ENCODE peak calls at places on chromosomes 16 and 17, in eight cellular contexts. O, E, L, Y, S, V, U and D are unnamed samples.

GRCh38 chr17:5747276-5747675 is 163.0 kb upstream of the NLRP1 start:
- DNase-seq in L (no peak), V (no peak), Y (no peak), S (no peak), O (no peak), U (no peak), E (no peak), D (no peak)

GRCh38 chr16:47966325-47966724 is 189.5 kb downstream of the ABCC12 start:
- DNase-seq in S (no peak), V (no peak), Y (no peak), L (no peak), O (no peak), U (no peak), E (no peak), D (no peak)

GRCh38 chr16:3511286-3512180 is 10.7 kb downstream of the CLUAP1 start:
- DNase-seq in Y (no peak), L (no peak), S (no peak), V (no peak), O (no peak), E (no peak), U (no peak), D (no peak)

GRCh38 chr17:8887834-8888703 is 20.6 kb upstream of the PIK3R6 start:
- DNase-seq in U (no peak), S (peak), L (peak), O (no peak), V (peak), E (no peak), Y (no peak), D (no peak)

GRCh38 chr16:85523602-85524364 is 89.3 kb upstream of the GSE1 start:
- DNase-seq in O (no peak), U (no peak), S (peak), Y (no peak), L (peak), V (peak), E (no peak), D (no peak)

GRCh38 chr17:3574231-3574630 is 16.6 kb upstream of the TRPV3 start:
- DNase-seq in L (no peak), O (no peak), E (no peak), S (no peak), V (no peak), U (no peak), Y (no peak), D (no peak)

GRCh38 chr17:79919164-79919585 is 79.9 kb upstream of the CBX4 start:
- DNase-seq in Y (peak), S (peak), E (no peak), L (no peak), U (no peak), O (peak), V (peak), D (no peak)

GRCh38 chr17:17819561-17819995 is 17.2 kb downstream of the SREBF1 start:
- DNase-seq in V (peak), E (peak), U (no peak), S (peak), L (peak), O (no peak), Y (peak), D (no peak)

GRCh38 chr17:44279586-44280344 is 11.8 kb upstream of the SLC4A1 start:
- DNase-seq in U (no peak), S (peak), L (peak), O (peak), Y (peak), V (peak), E (peak), D (no peak)

GRCh38 chr16:3186946-3187690 is 886 bp upstream of the OR1F1 start:
- DNase-seq in V (no peak), S (no peak), L (no peak), O (no peak), Y (no peak), U (no peak), E (no peak), D (no peak)

GRCh38 chr17:34146440-34147043 is 108.5 kb upstream of the CCL2 start:
- DNase-seq in U (peak), E (no peak), V (no peak), S (no peak), Y (peak), L (no peak), O (no peak), D (peak)

GRCh38 chr17:56842577-56842976 is 8.6 kb downstream of the DGKE start:
- DNase-seq in Y (no peak), E (no peak), U (no peak), L (no peak), S (no peak), V (no peak), O (no peak), D (no peak)

GRCh38 chr17:40443196-40443987 is at the start of gene IGFBP4:
- DNase-seq in U (peak), Y (peak), E (no peak), S (peak), L (peak), V (peak), O (no peak), D (no peak)

GRCh38 chr17:68783861-68784260 is 171.3 kb downstream of the ABCA8 start:
- DNase-seq in O (no peak), E (no peak), U (no peak), Y (no peak), V (no peak), S (no peak), L (no peak), D (no peak)

GRCh38 chr17:48051706-48052486 is 3.7 kb downstream of the NFE2L1 start:
- DNase-seq in U (no peak), Y (peak), S (peak), E (peak), O (peak), L (peak), V (peak), D (no peak)

GRCh38 chr17:45440161-45440859 is 7.6 kb upstream of the ARHGAP27 start:
- DNase-seq in L (peak), O (no peak), V (peak), E (no peak), U (no peak), S (no peak), Y (peak), D (peak)

GRCh38 chr17:57811633-57812280 is 38.1 kb downstream of the MRPS23 start:
- DNase-seq in U (no peak), O (no peak), V (no peak), L (no peak), Y (no peak), S (no peak), E (no peak), D (no peak)

GRCh38 chr16:57167951-57168350 is 17.9 kb downstream of the PSME3IP1 start:
- DNase-seq in U (peak), S (peak), E (peak), L (peak), O (no peak), Y (peak), V (peak), D (peak)

GRCh38 chr16:10950393-10950792 is 6.0 kb downstream of the CLEC16A start:
- DNase-seq in U (no peak), O (no peak), S (no peak), L (no peak), V (no peak), E (no peak), Y (no peak), D (no peak)

GRCh38 chr17:17924857-17925250 is 47.3 kb downstream of the TOM1L2 start:
- DNase-seq in E (no peak), S (no peak), V (no peak), O (no peak), Y (no peak), U (no peak), L (no peak), D (no peak)

GRCh38 chr16:56226840-56227525 is 35.7 kb downstream of the GNAO1 start:
- DNase-seq in V (no peak), O (no peak), E (no peak), U (no peak), Y (no peak), S (no peak), L (no peak), D (peak)

GRCh38 chr17:58248955-58249269 is 10.5 kb downstream of the LPO start:
- DNase-seq in V (no peak), U (no peak), O (no peak), Y (no peak), E (no peak), S (no peak), L (no peak), D (no peak)

GRCh38 chr16:2236362-2237075 is at the start of gene DNASE1L2:
- DNase-seq in S (no peak), U (no peak), O (no peak), Y (no peak), E (no peak), V (peak), L (peak), D (no peak)

GRCh38 chr17:59024916-59025315 is 81.8 kb downstream of the TRIM37 start:
- DNase-seq in S (no peak), E (no peak), O (no peak), V (no peak), U (no peak), Y (no peak), L (no peak), D (no peak)

GRCh38 chr17:17837380-17837821 is 615 bp upstream of the SREBF1 start:
- DNase-seq in S (peak), V (peak), E (peak), O (no peak), Y (no peak), U (no peak), L (peak), D (no peak)

GRCh38 chr17:27560668-27561067 is 70.3 kb upstream of the LGALS9 start:
- DNase-seq in V (no peak), L (peak), Y (no peak), U (no peak), E (no peak), S (no peak), O (no peak), D (no peak)

GRCh38 chr16:19393226-19394074 is 24.2 kb upstream of the TMC5 start:
- DNase-seq in S (no peak), L (peak), Y (peak), E (no peak), O (no peak), V (peak), U (no peak), D (no peak)

GRCh38 chr16:75481475-75481874 is 13.8 kb downstream of the CHST6 start:
- DNase-seq in O (no peak), E (no peak), S (no peak), U (no peak), Y (no peak), L (no peak), V (no peak), D (no peak)

GRCh38 chr17:61575352-61575975 is 15.6 kb downstream of the NACA2 start:
- DNase-seq in L (no peak), V (no peak), S (no peak), O (no peak), Y (no peak), U (no peak), E (no peak), D (no peak)
- H3K4me3 ChIP-seq in L (no peak), V (no peak), S (no peak), O (no peak), Y (no peak), U (no peak), E (no peak), D (no peak)

GRCh38 chr16:70432800-70433455 is 6.0 kb downstream of the ST3GAL2 start:
- DNase-seq in V (peak), L (peak), S (no peak), O (no peak), Y (no peak), E (no peak), U (no peak), D (no peak)
- H3K4me3 ChIP-seq in V (no peak), L (no peak), S (no peak), O (peak), Y (no peak), E (no peak), U (no peak), D (no peak)

GRCh38 chr17:54899721-54900456 is 763 bp upstream of the TOM1L1 start:
- DNase-seq in V (no peak), E (no peak), Y (no peak), O (no peak), U (no peak), S (no peak), L (no peak), D (no peak)
- H3K4me3 ChIP-seq in V (peak), E (peak), Y (peak), O (peak), U (no peak), S (peak), L (peak), D (peak)

GRCh38 chr17:32552280-32552679 is 65.5 kb downstream of the CDK5R1 start:
- DNase-seq in S (no peak), L (no peak), E (no peak), U (no peak), Y (no peak), V (no peak), O (no peak), D (no peak)

GRCh38 chr17:32553168-32553567 is 66.4 kb downstream of the CDK5R1 start:
- DNase-seq in U (no peak), Y (no peak), V (no peak), O (no peak), E (no peak), L (no peak), S (no peak), D (peak)

GRCh38 chr17:32555611-32556310 is 69.0 kb downstream of the CDK5R1 start:
- DNase-seq in O (no peak), S (no peak), E (no peak), Y (no peak), L (no peak), V (no peak), U (no peak), D (no peak)

GRCh38 chr17:32549559-32549958 is 62.8 kb downstream of the CDK5R1 start:
- DNase-seq in S (no peak), L (no peak), E (no peak), Y (no peak), O (no peak), V (no peak), U (no peak), D (no peak)

DNA sequence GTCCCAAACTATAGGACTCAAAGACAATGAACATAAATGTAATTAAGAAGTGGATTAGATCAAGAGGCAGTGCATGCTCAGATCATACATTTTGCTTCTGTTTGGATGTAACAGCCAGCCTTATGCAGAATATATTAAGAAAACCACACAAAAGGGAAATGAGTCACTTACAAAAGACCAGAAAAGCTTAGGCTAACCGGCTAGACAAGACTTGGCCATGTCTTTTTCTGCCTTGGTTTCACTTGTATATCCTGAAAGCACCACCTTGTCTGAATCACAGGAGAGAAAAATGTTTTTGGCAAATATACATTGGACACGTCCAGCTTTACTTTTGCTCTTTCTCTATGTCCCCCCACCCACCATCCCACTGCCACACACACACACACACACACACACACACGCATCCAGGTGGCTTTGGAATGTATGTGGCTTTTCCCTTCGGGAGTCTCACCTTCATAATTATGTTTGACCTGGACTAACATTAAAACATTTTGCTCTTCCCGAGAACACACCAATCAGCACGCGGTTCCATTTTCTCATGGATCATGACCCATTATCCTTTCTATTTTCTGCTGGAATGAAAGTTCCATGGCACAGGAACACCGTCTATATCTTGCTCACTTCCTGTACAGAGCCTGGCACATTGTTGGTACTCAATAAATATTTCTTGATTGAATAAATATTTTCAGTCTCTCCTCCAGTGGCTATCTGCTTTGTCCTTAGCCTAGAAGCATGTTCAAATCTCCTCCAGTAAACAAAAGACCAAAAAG is 64.6 kb downstream of the CDK5R1 start:
- DNase-seq in U (no peak), E (peak), S (peak), O (no peak), L (peak), V (peak), Y (no peak), D (peak)
- H3K4me3 ChIP-seq in U (no peak), E (no peak), S (no peak), O (no peak), L (no peak), V (no peak), Y (no peak), D (no peak)

GRCh38 chr16:11963706-11964105 is 1.3 kb upstream of the TNFRSF17 start:
- DNase-seq in S (no peak), Y (no peak), U (no peak), O (no peak), V (no peak), E (no peak), L (no peak), D (no peak)
- H3K4me3 ChIP-seq in S (no peak), Y (no peak), U (no peak), O (no peak), V (no peak), E (no peak), L (no peak), D (no peak)

GRCh38 chr17:78611636-78612035 is 34.4 kb upstream of the DNAH17 start:
- DNase-seq in Y (no peak), V (peak), U (no peak), E (no peak), S (peak), O (no peak), L (peak), D (no peak)
- H3K4me3 ChIP-seq in Y (no peak), V (no peak), U (no peak), E (no peak), S (no peak), O (no peak), L (no peak), D (no peak)

GRCh38 chr17:28947639-28948038 is 3.7 kb downstream of the PHF12 start:
- DNase-seq in Y (no peak), O (no peak), V (no peak), S (no peak), U (no peak), L (no peak), E (no peak), D (peak)
- H3K4me3 ChIP-seq in Y (no peak), O (peak), V (peak), S (no peak), U (peak), L (no peak), E (no peak), D (no peak)

GRCh38 chr17:77188084-77189066 is 47.6 kb downstream of the SEC14L1 start:
- DNase-seq in U (peak), Y (no peak), L (no peak), V (no peak), O (no peak), E (no peak), S (no peak), D (no peak)
- H3K4me3 ChIP-seq in U (peak), Y (no peak), L (no peak), V (no peak), O (no peak), E (no peak), S (no peak), D (no peak)

GRCh38 chr16:81569361-81570034 is 124.9 kb downstream of the CMIP start:
- DNase-seq in S (no peak), E (no peak), V (no peak), L (no peak), U (no peak), O (no peak), Y (peak), D (no peak)

GRCh38 chr16:81567087-81567486 is 122.5 kb downstream of the CMIP start:
- DNase-seq in O (no peak), S (no peak), V (no peak), L (no peak), U (no peak), E (no peak), Y (no peak), D (no peak)

GRCh38 chr16:81567987-81568748 is 123.6 kb downstream of the CMIP start:
- DNase-seq in L (peak), Y (peak), E (no peak), O (no peak), U (no peak), V (peak), S (peak), D (no peak)

GRCh38 chr16:81570189-81570846 is 125.7 kb downstream of the CMIP start:
- DNase-seq in V (no peak), L (no peak), E (no peak), O (no peak), Y (peak), S (no peak), U (no peak), D (no peak)

DNA sequence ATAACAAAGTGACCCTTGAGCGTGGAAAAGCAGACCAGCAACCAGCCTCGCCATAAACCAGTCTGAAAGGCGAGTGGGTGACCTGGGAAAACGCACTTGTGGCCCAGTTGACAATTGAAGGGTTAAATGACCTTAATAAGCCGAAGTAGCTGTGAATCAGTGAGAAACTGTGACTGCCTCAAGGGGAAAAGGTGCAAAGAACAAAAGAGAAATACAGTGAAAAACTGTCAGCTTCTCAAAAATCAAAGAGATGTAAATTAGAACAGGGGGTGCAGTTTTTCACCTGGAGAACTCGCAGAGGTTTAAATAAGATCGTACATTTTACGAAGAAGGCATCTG is 124.1 kb downstream of the CMIP start:
- DNase-seq in L (no peak), U (no peak), V (no peak), S (no peak), O (no peak), Y (no peak), E (no peak), D (no peak)
- H3K4me3 ChIP-seq in L (no peak), U (no peak), V (no peak), S (no peak), O (no peak), Y (no peak), E (no peak), D (no peak)